ENCODE peak calls at places on chromosome 2, in four cellular contexts. I is GM12878, M is K562, Z is HepG2. R is an unnamed sample.

GRCh38 chr2:10260130-10260529 is 42.6 kb upstream of the HPCAL1 start:
- DNase-seq in M (no peak), I (no peak), Z (no peak), R (no peak)

GRCh38 chr2:146982393-146982846 is 862.4 kb upstream of the ACVR2A start:
- DNase-seq in Z (no peak), M (no peak), I (no peak), R (no peak)

GRCh38 chr2:48712151-48712550 is 43.4 kb downstream of the LHCGR start:
- DNase-seq in M (no peak), I (no peak), Z (no peak), R (no peak)

GRCh38 chr2:119760876-119761275 is 1.2 kb downstream of the PTPN4 start:
- DNase-seq in M (peak), Z (peak), I (no peak), R (no peak)

GRCh38 chr2:45554764-45555163 is 56.3 kb downstream of the SRBD1 start:
- DNase-seq in M (no peak), I (no peak), Z (no peak), R (no peak)

GRCh38 chr2:229401126-229401865 is 130.2 kb upstream of the PID1 start:
- DNase-seq in I (no peak), M (no peak), Z (no peak), R (no peak)

GRCh38 chr2:55761526-55761925 is 67.9 kb upstream of the PNPT1 start:
- DNase-seq in I (no peak), Z (no peak), M (no peak), R (no peak)

GRCh38 chr2:47065771-47066380 is 89.2 kb downstream of the STPG4 start:
- DNase-seq in M (no peak), I (no peak), Z (no peak), R (no peak)

GRCh38 chr2:169091761-169092523 is 22.6 kb downstream of the DHRS9 start:
- DNase-seq in Z (no peak), M (no peak), I (no peak), R (peak)

GRCh38 chr2:241763551-241764271 is 12.9 kb upstream of the GAL3ST2 start:
- DNase-seq in M (no peak), I (no peak), Z (no peak), R (no peak)

GRCh38 chr2:200702646-200703118 is 109.0 kb upstream of the BZW1 start:
- DNase-seq in Z (peak), I (no peak), M (no peak), R (no peak)

GRCh38 chr2:200703926-200704637 is 107.6 kb upstream of the BZW1 start:
- DNase-seq in I (no peak), M (no peak), Z (no peak), R (no peak)

GRCh38 chr2:200702044-200702443 is 109.7 kb upstream of the BZW1 start:
- DNase-seq in M (no peak), Z (no peak), I (no peak), R (no peak)

GRCh38 chr2:200705305-200705985 is 106.3 kb upstream of the BZW1 start:
- DNase-seq in M (no peak), I (no peak), Z (peak), R (peak)

DNA sequence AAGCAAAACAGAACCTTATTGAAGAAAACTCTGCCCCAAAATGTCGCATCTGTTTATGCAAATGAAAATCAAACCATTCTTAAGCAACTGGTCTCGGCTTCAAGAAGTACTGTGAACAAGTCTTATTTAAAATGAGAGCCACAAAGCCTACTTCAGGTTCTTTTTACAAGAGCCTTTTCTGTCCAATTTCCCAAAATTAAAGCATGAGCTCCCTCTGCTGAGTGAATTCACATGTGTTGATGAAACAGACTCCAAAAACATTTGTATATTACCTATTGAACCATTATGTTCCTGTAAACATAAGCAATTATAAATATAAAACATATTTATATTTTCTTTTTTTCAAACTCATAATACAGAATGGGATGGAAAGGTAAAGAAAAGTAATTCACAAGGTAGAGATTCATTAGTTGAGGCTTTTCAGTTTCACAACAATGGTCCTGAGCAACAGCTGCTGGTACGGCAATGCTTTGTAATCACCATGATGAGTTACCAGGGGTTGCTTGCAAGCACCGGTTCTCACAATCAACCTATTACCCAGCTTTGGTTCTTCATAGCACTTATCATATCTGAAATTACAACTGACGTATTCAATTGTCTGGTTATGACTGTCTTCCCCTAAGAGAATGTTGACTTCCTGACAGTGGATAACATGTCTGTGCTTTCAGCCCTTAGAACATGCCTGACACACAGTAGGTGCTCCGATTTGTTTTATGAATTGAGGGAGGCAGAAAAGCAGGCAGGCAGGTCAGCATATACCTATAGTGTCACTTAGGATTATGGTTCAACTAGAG is 108.4 kb upstream of the BZW1 start:
- DNase-seq in M (no peak), I (peak), Z (peak), R (peak)
- TF ChIP-seq POLR2AphosphoS2 in M (no peak), I (no peak), Z (no peak), R (no peak)

GRCh38 chr2:198664349-198664748 is 793.4 kb downstream of the SATB2 start:
- DNase-seq in I (no peak), Z (no peak), M (no peak), R (no peak)
- TF ChIP-seq RAD21 in I (no peak), Z (no peak), M (no peak), R (no peak)

GRCh38 chr2:80001704-80002103 is 302.8 kb downstream of the LRRTM1 start:
- DNase-seq in I (no peak), Z (no peak), M (no peak), R (no peak)
- TF ChIP-seq RFX5 in I (no peak), Z (no peak), M (no peak), R (no peak)

GRCh38 chr2:85133751-85134254 is 611 bp downstream of the TCF7L1 start:
- DNase-seq in Z (no peak), I (no peak), M (no peak), R (peak)
- TF ChIP-seq POLR2AphosphoS2 in Z (no peak), I (no peak), M (no peak), R (no peak)

GRCh38 chr2:239482801-239483712 is 82.2 kb upstream of the HDAC4 start:
- DNase-seq in M (no peak), Z (no peak), I (no peak), R (peak)
- TF ChIP-seq RAD21 in M (no peak), Z (no peak), I (no peak), R (no peak)